ENCODE peak calls at places on chromosomes 13 and 19, in seven cellular contexts. G is psoas muscle, X is kidney, K is PC-3, S is esophagus squamous epithelium, Y is esophagus muscularis mucosa, L is colonic mucosa. Q is an unnamed sample.

GRCh38 chr19:54388001-54388802 is 23.5 kb upstream of the LAIR1 start:
- DNase-seq in G (no peak), X (no peak), L (peak; percentile 22), K (no peak), S (no peak), Y (no peak), Q (peak; percentile 24)

GRCh38 chr13:29849731-29850212 is 645 bp downstream of the UBL3 start:
- DNase-seq in G (peak; percentile 85), X (peak; percentile 90), L (peak; percentile 63), K (peak; percentile 55), Y (no peak), S (no peak), Q (peak; percentile 29)

GRCh38 chr13:51704399-51705306 is 99.3 kb downstream of the DHRS12 start:
- DNase-seq in X (no peak), G (no peak), K (no peak), L (no peak), S (no peak), Y (peak; percentile 47), Q (no peak)

GRCh38 chr19:34173145-34173956 is 1.0 kb downstream of the LSM14A start:
- DNase-seq in Y (peak; percentile 90), L (peak; percentile 86), K (peak; percentile 61), G (peak; percentile 54), S (no peak), X (peak; percentile 81), Q (no peak)

GRCh38 chr19:1970003-1970805 is 29.2 kb downstream of the CSNK1G2 start:
- DNase-seq in X (peak; percentile 61), G (peak; percentile 44), Y (no peak), L (no peak), S (no peak), K (peak; percentile 79), Q (no peak)

GRCh38 chr13:21326155-21327030 is 132.7 kb downstream of the ZDHHC20 start:
- DNase-seq in X (no peak), S (no peak), G (no peak), Y (no peak), K (no peak), L (peak; percentile 41), Q (no peak)

GRCh38 chr19:52473655-52474350 is 20.4 kb downstream of the ZNF578 start:
- DNase-seq in Y (no peak), S (no peak), K (peak; percentile 7), L (no peak), X (no peak), G (no peak), Q (no peak)

GRCh38 chr13:106566682-106567420 is 1.1 kb downstream of the ARGLU1 start:
- DNase-seq in S (peak; percentile 19), X (peak; percentile 83), Y (peak; percentile 95), K (peak; percentile 45), L (peak; percentile 77), G (peak; percentile 74), Q (peak; percentile 84)

DNA sequence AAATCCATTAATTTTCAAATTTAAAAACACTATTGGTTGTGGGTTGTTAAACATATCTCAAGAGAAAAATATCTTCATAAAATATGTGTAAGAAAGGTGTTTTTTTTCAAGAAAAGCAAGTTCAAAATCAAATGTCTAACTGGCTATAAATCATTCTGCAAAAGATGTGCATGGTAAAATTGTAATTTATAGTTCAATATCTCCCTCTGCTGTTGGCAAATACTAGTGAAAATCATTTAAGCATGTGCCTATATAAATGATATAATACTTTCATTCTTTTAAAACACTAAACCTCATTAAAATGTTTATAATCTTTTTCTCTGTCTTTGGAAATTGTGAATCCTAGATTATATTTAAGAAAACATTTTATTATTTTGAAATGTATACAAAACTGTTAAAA is 17.2 kb upstream of the SLITRK6 start:
- DNase-seq in L (no peak), X (no peak), S (no peak), K (peak; percentile 56), Y (no peak), G (no peak), Q (no peak)
- TF ChIP-seq CTCF in L (no peak), X (no peak), S (no peak), K (peak; percentile 58), Y (no peak), G (no peak), Q (no peak)

GRCh38 chr19:50670102-50670380 is 20.8 kb downstream of the C19orf81 start:
- DNase-seq in Y (no peak), G (no peak), L (no peak), K (no peak), X (no peak), S (no peak), Q (no peak)
- H3K36me3 ChIP-seq in Y (no peaks in the 10 kb centered on the region), G (no peaks in the 10 kb centered on the region), L (no peaks in the 10 kb centered on the region), K (no peaks in the 10 kb centered on the region), X (no peaks in the 10 kb centered on the region), S (no peaks in the 10 kb centered on the region), Q (peaks cover 16% of the 10 kb centered on the region)

GRCh38 chr19:4723465-4724251 is at the start of gene DPP9:
- DNase-seq in S (peak; percentile 81), K (peak; percentile 100), X (peak; percentile 99), L (peak; percentile 97), G (peak; percentile 99), Y (peak; percentile 100), Q (peak; percentile 97)
- TF ChIP-seq CTCF in S (peak; percentile 50), K (peak; percentile 35), X (peak; percentile 47), L (peak; percentile 14), G (peak; percentile 17), Y (peak; percentile 29), Q (peak; percentile 47)

DNA sequence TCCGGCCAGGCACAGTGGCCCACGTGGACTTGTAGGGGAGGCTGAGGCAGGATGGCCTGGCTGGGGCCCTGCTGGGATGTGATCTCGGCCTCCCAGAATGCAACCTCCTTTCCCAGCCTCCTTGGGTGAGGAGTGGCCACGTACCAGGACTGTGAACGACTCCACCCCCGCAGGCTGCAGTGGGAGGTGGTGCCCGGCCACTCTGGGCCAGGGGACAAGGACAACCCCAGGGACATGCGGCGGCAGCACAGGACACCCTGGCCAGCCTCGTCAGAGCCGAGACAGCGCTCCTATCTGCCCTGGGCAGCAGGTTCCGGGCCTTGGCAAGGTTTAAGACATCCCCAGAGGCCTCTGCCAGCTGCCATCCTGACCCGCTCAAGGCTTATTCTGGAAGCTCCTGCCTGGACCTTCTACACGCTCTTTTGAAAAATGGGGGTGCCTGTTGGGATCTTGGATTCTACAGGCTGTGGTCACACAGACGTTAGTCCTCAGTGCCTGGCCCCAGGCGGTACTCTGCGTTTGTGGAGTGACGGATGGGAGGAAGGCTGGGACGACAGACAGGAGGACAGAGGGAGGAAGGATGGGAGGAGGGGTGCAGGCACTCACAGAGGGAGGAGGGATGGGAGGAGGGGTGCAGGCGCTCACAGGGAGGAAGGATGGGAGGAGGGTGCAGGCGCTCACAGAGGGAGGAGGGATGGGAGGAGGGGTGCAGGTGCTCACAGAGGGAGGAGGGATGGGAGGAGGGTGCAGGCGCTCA is 19.9 kb upstream of the CACTIN start:
- DNase-seq in K (no peak), Y (no peak), S (no peak), X (no peak), L (no peak), G (no peak), Q (no peak)
- H3K36me3 ChIP-seq in K (no peaks in the 10 kb centered on the region), Y (peaks cover 58% of the 10 kb centered on the region), S (peaks cover 6% of the 10 kb centered on the region), X (peaks cover 3% of the 10 kb centered on the region), L (no peaks in the 10 kb centered on the region), G (peaks cover 22% of the 10 kb centered on the region), Q (peaks cover 77% of the 10 kb centered on the region)

GRCh38 chr19:42199440-42200115 is 17.9 kb downstream of the DEDD2 start:
- DNase-seq in Y (no peak), L (no peak), K (no peak), S (no peak), G (peak; percentile 66), X (peak; percentile 77), Q (no peak)
- TF ChIP-seq CTCF in Y (no peak), L (no peak), K (no peak), S (no peak), G (no peak), X (no peak), Q (no peak)

GRCh38 chr19:47176071-47176626 is 45.5 kb downstream of the SAE1 start:
- DNase-seq in G (no peak), Y (no peak), X (no peak), S (no peak), L (no peak), K (no peak), Q (no peak)

GRCh38 chr19:47183579-47183978 is 47.4 kb downstream of the BBC3 start:
- DNase-seq in L (no peak), Y (no peak), S (no peak), K (no peak), X (no peak), G (no peak), Q (no peak)

GRCh38 chr19:47176627-47177090 is 46.0 kb downstream of the SAE1 start:
- DNase-seq in S (no peak), X (no peak), L (no peak), K (no peak), G (no peak), Y (no peak), Q (no peak)

DNA sequence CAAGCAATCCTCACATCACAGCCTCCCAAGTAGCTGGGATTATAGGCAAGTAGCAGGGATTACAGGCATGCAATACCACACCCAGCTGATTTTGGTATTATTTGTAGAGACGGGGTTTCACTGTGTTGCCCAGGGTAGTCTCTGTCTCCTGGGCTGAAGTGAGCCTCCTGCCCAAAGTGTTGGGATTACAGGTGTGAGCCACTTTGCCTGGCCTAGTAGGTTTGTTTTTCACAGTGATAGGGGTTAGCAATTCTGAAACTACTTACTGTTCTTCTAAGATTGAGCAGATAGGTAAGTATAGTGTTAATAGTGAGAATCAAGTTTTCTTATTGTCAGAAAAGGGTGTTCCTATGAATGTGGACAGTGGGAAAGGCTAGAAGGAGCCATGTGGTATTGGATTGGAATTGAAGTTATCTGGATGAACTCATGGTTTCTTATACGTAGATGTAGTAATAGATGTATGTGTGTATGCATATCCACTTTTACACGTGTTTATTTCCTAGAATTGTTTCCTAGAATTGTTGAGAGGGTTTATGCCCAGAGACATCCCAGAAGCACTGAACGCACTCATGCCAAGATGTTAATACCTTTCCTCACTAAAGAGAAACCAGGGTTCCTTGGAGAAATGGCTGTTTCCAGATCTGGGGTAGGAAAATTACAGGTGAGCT is 49.1 kb downstream of the SAE1 start:
- DNase-seq in X (no peak), L (no peak), S (no peak), G (no peak), Y (no peak), K (no peak), Q (no peak)
- H3K36me3 ChIP-seq in X (no peaks in the 10 kb centered on the region), L (no peaks in the 10 kb centered on the region), S (no peaks in the 10 kb centered on the region), G (peaks cover 37% of the 10 kb centered on the region), Y (no peaks in the 10 kb centered on the region), K (peaks cover 20% of the 10 kb centered on the region), Q (peaks cover 87% of the 10 kb centered on the region)

DNA sequence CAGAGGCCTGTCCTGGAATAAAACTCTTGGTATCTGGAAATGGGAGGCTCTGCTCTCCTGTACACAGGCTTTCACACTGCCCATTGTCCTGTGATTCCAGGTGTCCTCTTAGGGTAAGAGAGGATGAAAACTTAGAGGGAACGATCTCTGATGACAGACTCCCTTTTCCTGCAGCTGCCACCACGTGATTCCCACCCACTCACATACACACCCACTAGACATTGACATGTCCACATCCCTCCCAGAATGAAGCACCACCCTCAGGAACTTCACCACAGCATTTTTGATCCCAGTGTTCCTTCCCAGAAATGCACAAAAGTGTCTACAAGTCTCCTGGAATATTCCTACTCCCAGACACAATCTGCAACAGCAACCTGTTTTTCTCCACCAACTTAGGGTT is 8.2 kb downstream of the ZNF429 start:
- DNase-seq in S (no peak), K (no peak), G (no peak), X (no peak), Y (no peak), L (no peak), Q (no peak)
- TF ChIP-seq CTCF in S (no peak), K (no peak), G (no peak), X (no peak), Y (no peak), L (no peak), Q (no peak)

DNA sequence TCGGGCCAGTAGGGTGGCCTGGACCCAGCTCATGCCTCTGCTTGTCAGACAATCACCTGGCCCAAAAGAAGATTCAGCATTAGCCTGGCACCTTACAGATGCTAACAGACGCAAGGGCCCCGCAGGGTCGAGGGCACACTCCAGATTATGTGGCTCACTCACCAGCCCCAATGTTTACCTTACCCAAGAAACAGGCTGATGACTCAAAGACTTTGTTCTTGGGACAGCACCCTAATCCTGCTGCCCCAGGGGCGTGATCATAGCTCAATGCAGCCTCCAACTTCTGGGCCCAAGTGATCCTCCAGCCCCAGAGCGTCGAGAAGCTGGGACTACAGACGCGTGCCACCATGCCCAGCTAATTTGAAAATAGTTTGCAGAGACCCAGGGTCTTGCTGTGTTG is 9.8 kb downstream of the ECSIT start:
- DNase-seq in L (no peak), K (peak; percentile 52), X (no peak), G (no peak), S (no peak), Y (no peak), Q (no peak)
- H3K36me3 ChIP-seq in L (no peaks in the 10 kb centered on the region), K (peaks cover 6% of the 10 kb centered on the region), X (peaks cover 3% of the 10 kb centered on the region), G (peaks cover 93% of the 10 kb centered on the region), S (peaks cover 5% of the 10 kb centered on the region), Y (peaks cover 4% of the 10 kb centered on the region), Q (peaks cover 20% of the 10 kb centered on the region)

Q was measured in WERI-Rb-1.